ENCODE peak calls at places on chromosomes 7 and 10, in eight cellular contexts. G is stimulated activated CD4-positive, alpha-beta T cell treated with anti-CD3 and anti-CD28 coated beads, Interleukin-2, amount 100 ng/mL, for 24 hours; U is NCI-H1930; P is pancreas; F is AG09309; L is H7; V is T-helper 9 cell; M is amniotic epithelial cell. W is an unnamed sample.

GRCh38 chr10:78211476-78212110 is 177.9 kb downstream of the RPS24 start:
- DNase-seq in G (no peak), U (no peak), P (no peak), F (peak), L (peak), V (no peak), M (peak), W (no peak)

GRCh38 chr10:113945075-113945686 is 90.7 kb downstream of the NHLRC2 start:
- DNase-seq in G (no peak), U (no peak), P (no peak), F (no peak), L (no peak), V (no peak), M (peak), W (no peak)

GRCh38 chr10:29332761-29333148 is 43.9 kb downstream of the LYZL1 start:
- DNase-seq in G (no peak), U (no peak), P (no peak), F (no peak), L (no peak), V (no peak), M (no peak), W (no peak)

GRCh38 chr7:109757713-109758112 is 1188.0 kb downstream of the DNAJB9 start:
- DNase-seq in G (no peak), U (no peak), P (no peak), F (no peak), L (no peak), V (no peak), M (no peak), W (no peak)

GRCh38 chr7:73844848-73845460 is 2.6 kb upstream of the METTL27 start:
- DNase-seq in G (no peak), U (no peak), P (no peak), F (peak), L (no peak), V (no peak), M (peak), W (no peak)

GRCh38 chr10:98268694-98269386 is 846 bp upstream of the LOXL4 start:
- DNase-seq in G (no peak), U (no peak), P (no peak), F (no peak), L (no peak), V (no peak), M (no peak), W (no peak)

GRCh38 chr10:119235381-119235780 is 28.0 kb downstream of the GRK5 start:
- DNase-seq in G (no peak), U (no peak), P (no peak), F (no peak), L (no peak), V (no peak), M (peak), W (peak)

GRCh38 chr7:1646957-1647891 is 22.9 kb upstream of the ELFN1 start:
- DNase-seq in G (no peak), U (no peak), P (no peak), F (no peak), L (peak), V (no peak), M (no peak), W (no peak)

GRCh38 chr7:102156867-102157266 is 129.8 kb upstream of the SH2B2 start:
- DNase-seq in G (no peak), U (no peak), P (no peak), F (no peak), L (no peak), V (no peak), M (no peak), W (no peak)

GRCh38 chr10:67812007-67812406 is 26.0 kb downstream of the DNAJC12 start:
- DNase-seq in G (no peak), U (no peak), P (no peak), F (no peak), L (no peak), V (no peak), M (no peak), W (no peak)

GRCh38 chr10:5078781-5079180 is 15.4 kb upstream of the AKR1C3 start:
- DNase-seq in G (no peak), U (no peak), P (no peak), F (no peak), L (no peak), V (no peak), M (no peak), W (no peak)

GRCh38 chr10:28214185-28214584 is 88.7 kb downstream of the MPP7 start:
- DNase-seq in G (no peak), U (no peak), P (no peak), F (no peak), L (no peak), V (no peak), M (no peak), W (no peak)

GRCh38 chr10:111344804-111345203 is 268.0 kb downstream of the ADRA2A start:
- DNase-seq in G (no peak), U (no peak), P (no peak), F (no peak), L (peak), V (no peak), M (no peak), W (no peak)

GRCh38 chr7:43758861-43759683 is 592 bp downstream of the BLVRA start:
- DNase-seq in G (peak), U (no peak), P (peak), F (no peak), L (peak), V (peak), M (peak), W (no peak)

GRCh38 chr10:113104071-113104470 is 154.0 kb downstream of the TCF7L2 start:
- DNase-seq in G (no peak), U (no peak), P (no peak), F (no peak), L (no peak), V (no peak), M (peak), W (no peak)

GRCh38 chr7:19249281-19249680 is 104.1 kb upstream of the FERD3L start:
- DNase-seq in G (no peak), U (no peak), P (no peak), F (no peak), L (no peak), V (no peak), M (peak), W (no peak)

GRCh38 chr7:34734786-34735185 is 76.8 kb downstream of the NPSR1 start:
- DNase-seq in G (no peak), U (no peak), P (no peak), F (no peak), L (no peak), V (no peak), M (no peak), W (no peak)

GRCh38 chr10:91042069-91042468 is 121.2 kb upstream of the ANKRD1 start:
- DNase-seq in G (no peak), U (no peak), P (no peak), F (no peak), L (no peak), V (no peak), M (no peak), W (no peak)

W was measured in lower leg skin.